ENCODE peak calls at places on chromosomes 16 and 17, in six cellular contexts. M, Z, R, L, E and T are unnamed samples.

GRCh38 chr16:80947708-80948615 is 58.7 kb downstream of the CMC2 start:
- DNase-seq in M (peak; percentile 52), Z (no peak), R (no peak), L (no peak), E (no peak), T (no peak)

GRCh38 chr17:9283909-9284308 is 262.6 kb downstream of the NTN1 start:
- DNase-seq in M (no peak), Z (no peak), R (no peak), L (no peak), E (no peak), T (no peak)

GRCh38 chr16:86578499-86579267 is at the start of gene FOXL1:
- DNase-seq in M (peak; percentile 58), Z (peak; percentile 56), R (no peak), L (no peak), E (no peak), T (no peak)

GRCh38 chr16:85054948-85055502 is 27.4 kb downstream of the KIAA0513 start:
- DNase-seq in M (no peak), Z (no peak), R (no peak), L (no peak), E (no peak), T (no peak)

GRCh38 chr17:79299349-79299748 is 224.7 kb downstream of the ENGASE start:
- DNase-seq in M (no peak), Z (no peak), R (no peak), L (no peak), E (no peak), T (no peak)

GRCh38 chr16:19757026-19757425 is 39.0 kb downstream of the IQCK start:
- DNase-seq in M (no peak), Z (no peak), R (no peak), L (no peak), E (no peak), T (no peak)

GRCh38 chr16:30030841-30031413 is at the start of gene TLCD3B:
- DNase-seq in M (peak; percentile 85), Z (no peak), R (no peak), L (no peak), E (no peak), T (no peak)

GRCh38 chr17:17497065-17497844 is 1.1 kb upstream of the RASD1 start:
- DNase-seq in M (no peak), Z (no peak), R (no peak), L (no peak), E (no peak), T (no peak)

GRCh38 chr16:87554754-87555427 is 47.4 kb upstream of the JPH3 start:
- DNase-seq in M (no peak), Z (no peak), R (peak; percentile 63), L (no peak), E (no peak), T (no peak)

GRCh38 chr16:67538666-67539101 is 10.1 kb downstream of the RIPOR1 start:
- DNase-seq in M (peak; percentile 20), Z (no peak), R (no peak), L (no peak), E (peak; percentile 82), T (peak; percentile 3)

GRCh38 chr16:67537636-67538591 is 9.3 kb downstream of the RIPOR1 start:
- DNase-seq in M (peak; percentile 71), Z (no peak), R (no peak), L (no peak), E (no peak), T (peak; percentile 65)

GRCh38 chr16:67539271-67539670 is 10.6 kb downstream of the RIPOR1 start:
- DNase-seq in M (no peak), Z (no peak), R (no peak), L (no peak), E (peak; percentile 63), T (peak; percentile 15)

GRCh38 chr16:67535201-67535600 is 6.6 kb downstream of the RIPOR1 start:
- DNase-seq in M (no peak), Z (no peak), R (no peak), L (no peak), E (peak; percentile 56), T (no peak)

GRCh38 chr16:67537270-67537635 is 8.6 kb downstream of the RIPOR1 start:
- DNase-seq in M (peak; percentile 78), Z (no peak), R (no peak), L (no peak), E (no peak), T (peak; percentile 60)
- TF ChIP-seq CTCF in M (no peak), Z (no peak), R (no peak), L (no peak), E (no peak), T (no peak)

DNA sequence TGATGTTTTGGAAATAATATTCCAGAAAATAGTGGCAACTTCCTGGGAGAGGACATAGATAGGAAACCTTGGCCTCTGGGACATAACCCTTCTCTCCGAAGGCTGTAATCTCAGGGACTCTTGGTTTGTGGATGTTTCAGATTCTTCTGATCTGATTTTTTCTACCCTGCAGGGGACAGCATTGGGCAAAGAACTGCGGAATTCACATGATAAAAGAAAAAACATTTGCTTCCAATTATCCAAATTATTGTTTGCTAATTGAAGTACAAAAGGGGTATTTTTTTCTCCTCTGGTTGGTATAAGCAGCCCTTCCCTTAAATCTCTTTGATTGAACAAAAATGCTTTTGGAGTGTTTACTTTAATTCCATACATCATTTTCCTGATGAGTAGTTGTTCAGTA is 251.7 kb upstream of the IRX3 start:
- DNase-seq in M (peak; percentile 6), Z (no peak), R (no peak), L (no peak), E (no peak), T (no peak)
- TF ChIP-seq CTCF in M (peak; percentile 33), Z (no peak), R (no peak), L (no peak), E (no peak), T (no peak)

GRCh38 chr16:79325211-79325610 is 275.3 kb downstream of the MAF start:
- DNase-seq in M (no peak), Z (no peak), R (no peak), L (no peak), E (no peak), T (no peak)

GRCh38 chr16:79317521-79317920 is 283.0 kb downstream of the MAF start:
- DNase-seq in M (no peak), Z (no peak), R (no peak), L (no peak), E (no peak), T (no peak)

GRCh38 chr16:79318137-79318899 is 282.2 kb downstream of the MAF start:
- DNase-seq in M (no peak), Z (no peak), R (no peak), L (no peak), E (no peak), T (no peak)

GRCh38 chr16:79317026-79317425 is 283.5 kb downstream of the MAF start:
- DNase-seq in M (no peak), Z (no peak), R (no peak), L (no peak), E (no peak), T (no peak)

GRCh38 chr16:79320956-79321355 is 279.6 kb downstream of the MAF start:
- DNase-seq in M (no peak), Z (no peak), R (no peak), L (no peak), E (no peak), T (no peak)
- TF ChIP-seq CTCF in M (no peak), Z (no peak), R (no peak), L (no peak), E (no peak), T (no peak)

DNA sequence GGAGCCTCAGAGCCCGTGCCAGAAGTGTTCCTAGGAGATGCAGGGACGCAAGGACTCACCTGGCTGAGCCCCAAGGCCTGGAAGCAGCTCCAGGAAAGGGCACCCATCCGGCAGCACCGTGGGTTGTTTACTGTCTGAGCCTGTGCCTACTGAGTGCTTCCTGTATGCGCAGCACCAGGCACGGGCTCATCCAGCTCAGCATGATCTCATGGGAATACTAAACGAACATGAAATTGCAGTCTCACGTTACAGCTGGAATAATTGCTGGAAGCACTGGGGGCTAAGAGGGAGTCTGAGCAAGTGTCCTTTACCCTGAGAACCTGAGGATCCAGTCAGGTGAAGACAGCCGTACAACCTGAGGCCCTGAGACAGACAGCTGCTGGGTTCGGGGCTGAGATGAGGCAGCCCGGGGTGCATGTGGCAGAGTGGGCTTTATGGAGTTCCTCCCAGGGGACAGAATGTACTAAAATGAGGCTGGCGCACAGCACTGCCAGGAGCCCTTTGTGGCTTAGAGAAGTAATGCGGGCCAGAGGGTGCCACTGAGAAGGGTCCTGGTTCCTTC is 5.4 kb downstream of the CTRL start:
- DNase-seq in M (no peak), Z (no peak), R (no peak), L (no peak), E (no peak), T (no peak)
- TF ChIP-seq CTCF in M (peak; percentile 7), Z (peak; percentile 7), R (no peak), L (no peak), E (no peak), T (no peak)

DNA sequence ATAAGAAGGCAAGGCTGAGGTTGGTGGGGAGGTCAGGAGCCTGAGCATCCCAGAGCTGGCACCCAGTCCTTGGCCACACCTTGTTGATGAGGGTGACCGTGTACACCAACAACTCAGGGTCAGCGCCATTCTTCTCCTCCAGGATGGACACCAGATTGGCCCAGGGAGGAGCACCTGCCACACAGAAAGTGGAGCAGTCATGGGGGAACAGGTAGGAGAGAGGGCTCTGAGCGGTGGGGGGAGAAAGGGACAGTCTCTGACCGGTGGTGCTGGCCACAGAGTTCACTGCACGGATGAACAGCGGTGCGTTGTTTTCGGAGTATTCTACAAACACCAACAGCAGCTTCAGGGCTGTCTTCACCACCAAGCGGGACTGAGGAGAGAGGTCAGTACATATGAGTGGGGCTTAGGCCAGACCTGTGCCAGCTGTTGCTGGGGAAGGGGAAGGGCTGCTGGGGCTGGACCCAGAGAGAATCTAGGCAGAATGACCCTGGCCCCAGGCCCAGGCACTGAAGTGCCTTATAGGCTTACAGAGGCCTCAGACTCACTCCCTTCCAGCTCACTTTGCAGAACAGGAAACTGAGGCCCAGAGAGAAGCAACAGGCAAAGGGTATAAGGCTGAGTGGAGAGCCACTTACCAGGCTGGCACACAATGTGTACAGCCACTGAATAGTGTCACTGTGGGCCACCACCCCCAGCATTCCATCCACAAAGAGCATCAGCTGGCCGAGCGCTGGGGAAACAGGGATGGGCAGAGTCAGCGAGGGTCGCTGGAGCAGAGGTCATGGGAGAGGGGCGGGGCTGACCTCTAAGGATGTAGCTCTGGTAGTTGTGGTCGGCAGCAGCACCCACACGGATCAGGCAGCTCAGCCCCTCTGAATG is 9.6 kb downstream of the FHOD1 start:
- DNase-seq in M (no peak), Z (no peak), R (no peak), L (no peak), E (no peak), T (no peak)
- TF ChIP-seq CTCF in M (no peak), Z (no peak), R (no peak), L (no peak), E (no peak), T (no peak)

DNA sequence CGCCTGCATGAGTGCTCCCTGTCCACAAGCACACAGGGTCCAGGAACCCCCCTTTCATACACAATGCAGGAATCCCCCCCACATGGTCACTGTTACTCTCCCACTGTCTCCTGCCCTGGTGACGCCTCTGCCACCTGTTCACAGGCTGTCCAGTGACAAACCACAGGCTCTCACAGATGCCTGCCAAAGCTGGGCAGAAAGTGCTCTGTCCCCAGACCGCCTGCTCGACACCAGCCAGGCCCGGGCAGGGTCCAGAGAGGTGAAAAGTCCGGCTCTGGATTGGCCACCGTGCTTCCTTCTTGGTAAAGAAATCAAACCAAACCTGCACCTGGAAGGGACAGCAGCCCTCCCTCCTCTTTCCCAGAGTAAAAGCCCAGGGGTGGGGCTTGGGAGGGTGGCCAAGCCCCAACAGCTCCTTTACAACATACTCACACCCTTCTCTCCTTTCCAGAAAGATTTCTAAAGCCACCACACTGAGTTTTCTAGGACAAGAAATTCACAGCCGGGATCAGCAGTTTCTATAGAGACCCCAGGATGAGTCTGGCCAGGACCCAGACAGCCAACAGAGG is 6.2 kb downstream of the PCGF2 start:
- DNase-seq in M (no peak), Z (no peak), R (no peak), L (no peak), E (no peak), T (no peak)
- TF ChIP-seq CTCF in M (no peak), Z (no peak), R (no peak), L (no peak), E (no peak), T (no peak)